ENCODE peak calls at places on chromosomes 6 and 20, in five cellular contexts. X, Y, N, D and V are unnamed samples.

GRCh38 chr6:36312854-36313627 is 23.6 kb downstream of the BNIP5 start:
- DNase-seq in N (no peak), X (no peak), D (no peak), Y (no peak), V (no peak)

GRCh38 chr20:39042279-39043150 is 80.4 kb downstream of the DHX35 start:
- DNase-seq in N (no peak), X (no peak), Y (no peak), D (no peak), V (peak; percentile 49)

GRCh38 chr6:150587637-150588036 is 12.0 kb upstream of the PLEKHG1 start:
- DNase-seq in X (no peak), N (no peak), D (no peak), Y (no peak), V (no peak)

GRCh38 chr6:111841822-111842221 is 31.4 kb downstream of the FYN start:
- DNase-seq in D (peak; percentile 49), Y (no peak), X (no peak), N (peak; percentile 31), V (no peak)

GRCh38 chr6:150998992-150999975 is 133.8 kb downstream of the MTHFD1L start:
- DNase-seq in D (no peak), X (no peak), Y (no peak), N (no peak), V (no peak)

GRCh38 chr6:30321692-30322388 is 4.9 kb upstream of the TRIM39 start:
- DNase-seq in Y (no peak), X (peak; percentile 17), D (peak; percentile 31), N (no peak), V (no peak)

GRCh38 chr6:136173519-136174507 is 76.3 kb downstream of the MTFR2 start:
- DNase-seq in D (no peak), X (no peak), Y (no peak), N (no peak), V (no peak)

GRCh38 chr6:168160506-168161370 is 81.7 kb upstream of the FRMD1 start:
- DNase-seq in N (no peak), D (no peak), Y (no peak), X (no peak), V (no peak)

GRCh38 chr6:89360415-89360999 is 8.0 kb upstream of the UBE2J1 start:
- DNase-seq in Y (no peak), D (no peak), N (no peak), X (no peak), V (no peak)

GRCh38 chr6:89356644-89357043 is 4.1 kb upstream of the UBE2J1 start:
- DNase-seq in X (no peak), N (no peak), D (no peak), Y (no peak), V (no peak)

GRCh38 chr6:89359561-89359960 is 7.0 kb upstream of the UBE2J1 start:
- DNase-seq in D (no peak), Y (no peak), N (no peak), X (peak; percentile 72), V (no peak)

GRCh38 chr6:89355511-89356185 is 3.1 kb upstream of the UBE2J1 start:
- DNase-seq in Y (no peak), N (no peak), D (no peak), X (no peak), V (no peak)

GRCh38 chr6:89357390-89357789 is 4.9 kb upstream of the UBE2J1 start:
- DNase-seq in N (no peak), Y (no peak), X (no peak), D (peak; percentile 30), V (no peak)
- H3K4me3 ChIP-seq in N (no peak overlapping the region), Y (no peak overlapping the region), X (no peak overlapping the region), D (no peak overlapping the region), V (no peak overlapping the region)

GRCh38 chr6:106973841-106974336 is 640 bp downstream of the CD24 start:
- DNase-seq in N (peak; percentile 36), X (peak; percentile 80), D (peak; percentile 47), Y (peak; percentile 63), V (peak; percentile 45)

GRCh38 chr6:106975699-106976032 is 1.1 kb upstream of the CD24 start:
- DNase-seq in D (peak; percentile 21), X (peak; percentile 53), Y (peak; percentile 31), N (no peak), V (no peak)

GRCh38 chr6:106974337-106974998 is at the start of gene CD24:
- DNase-seq in N (peak; percentile 86), D (peak; percentile 39), X (peak; percentile 89), Y (peak; percentile 70), V (peak; percentile 61)

GRCh38 chr6:106976270-106976669 is 1.7 kb upstream of the CD24 start:
- DNase-seq in X (no peak), N (no peak), D (peak; percentile 44), Y (no peak), V (peak; percentile 54)

DNA sequence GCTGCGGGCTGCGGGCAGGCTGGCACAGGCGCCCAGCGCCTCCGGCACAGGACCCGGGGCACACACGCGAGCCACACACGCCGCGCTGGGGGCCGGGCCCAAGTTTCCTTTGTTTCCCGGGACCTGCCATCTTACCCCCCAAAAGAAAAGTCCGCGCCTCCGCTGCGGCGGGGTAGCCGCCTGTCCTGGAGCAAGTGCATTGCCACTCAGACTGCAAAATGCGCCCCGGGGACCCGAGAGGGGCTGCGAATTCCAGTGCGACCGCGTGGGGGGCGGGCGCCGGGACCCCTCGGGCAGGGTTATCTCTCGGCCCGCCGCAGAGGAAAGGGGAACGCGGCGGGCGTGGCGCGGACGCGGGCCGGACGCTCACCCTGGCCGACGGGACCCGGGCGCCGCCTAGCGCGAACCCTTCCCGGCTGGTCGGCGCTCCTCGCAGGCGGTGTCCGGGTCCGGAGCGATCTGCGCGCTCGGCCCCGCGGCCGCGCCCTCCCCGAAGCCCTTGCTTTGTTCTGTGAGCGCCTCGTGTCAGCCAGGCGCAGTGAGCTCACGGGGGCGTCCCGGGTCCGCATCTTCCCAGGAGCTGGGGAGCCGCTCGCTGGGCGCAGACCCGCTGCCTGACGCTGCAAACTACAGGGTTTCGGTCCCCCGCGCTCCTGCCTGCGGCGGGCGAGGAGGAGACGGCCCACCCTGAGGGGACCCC is 620 bp upstream of the CD24 start:
- DNase-seq in Y (peak; percentile 71), D (peak; percentile 47), N (peak; percentile 75), X (peak; percentile 83), V (peak; percentile 54)
- H3K4me3 ChIP-seq in Y (peak overlapping the region; percentile 95), D (peak overlapping the region; percentile 80), N (peak overlapping the region; percentile 58), X (peak overlapping the region; percentile 96), V (peak overlapping the region; percentile 77)

DNA sequence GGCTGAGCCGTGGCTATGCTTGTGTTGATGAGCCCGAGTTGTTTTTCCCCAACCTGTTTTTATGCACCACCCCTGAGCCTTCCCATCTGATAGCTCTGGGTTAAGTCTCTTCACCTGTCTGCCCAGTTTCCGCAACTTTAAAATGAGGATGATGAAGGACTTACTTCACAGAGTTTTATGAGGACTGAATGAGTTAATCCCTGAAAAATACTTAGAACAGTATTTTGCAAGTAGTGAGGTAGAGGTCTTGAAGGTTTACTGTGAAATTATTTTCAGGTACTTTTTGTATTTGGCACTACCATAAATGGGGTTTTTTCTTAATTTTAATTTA is 3.2 kb downstream of the MTG2 start:
- DNase-seq in N (no peak), D (no peak), X (no peak), Y (no peak), V (no peak)
- H3K4me3 ChIP-seq in N (no peak overlapping the region), D (no peak overlapping the region), X (no peak overlapping the region), Y (no peak overlapping the region), V (no peak overlapping the region)

GRCh38 chr6:109480993-109481480 is 2.0 kb downstream of the ZBTB24 start:
- DNase-seq in N (no peak), X (no peak), Y (no peak), D (no peak), V (no peak)
- H3K4me3 ChIP-seq in N (no peak overlapping the region), X (peak overlapping the region; percentile 29), Y (no peak overlapping the region), D (no peak overlapping the region), V (no peak overlapping the region)

GRCh38 chr6:155958550-155958949 is 502.9 kb upstream of the NOX3 start:
- DNase-seq in N (peak; percentile 41), Y (no peak), X (no peak), D (peak; percentile 88), V (no peak)

GRCh38 chr6:155949256-155949655 is 493.6 kb upstream of the NOX3 start:
- DNase-seq in D (no peak), X (no peak), Y (no peak), N (no peak), V (no peak)

GRCh38 chr6:155954149-155954548 is 498.5 kb upstream of the NOX3 start:
- DNase-seq in X (no peak), N (no peak), Y (no peak), D (peak; percentile 38), V (no peak)

GRCh38 chr6:155959898-155960297 is 504.3 kb upstream of the NOX3 start:
- DNase-seq in N (no peak), Y (no peak), D (peak; percentile 77), X (no peak), V (peak; percentile 2)

GRCh38 chr6:155955038-155955437 is 499.4 kb upstream of the NOX3 start:
- DNase-seq in N (no peak), D (no peak), Y (no peak), X (no peak), V (no peak)
- H3K4me3 ChIP-seq in N (no peak overlapping the region), D (no peak overlapping the region), Y (no peak overlapping the region), X (no peak overlapping the region), V (no peak overlapping the region)

GRCh38 chr6:99519446-99519845 is 4.2 kb upstream of the USP45 start:
- DNase-seq in X (no peak), N (no peak), D (no peak), Y (no peak), V (no peak)

GRCh38 chr6:99512033-99512432 is 3.2 kb downstream of the USP45 start:
- DNase-seq in Y (no peak), N (no peak), D (no peak), X (no peak), V (no peak)

GRCh38 chr6:99514089-99514488 is 1.1 kb downstream of the USP45 start:
- DNase-seq in N (no peak), D (no peak), Y (no peak), X (peak; percentile 9), V (no peak)
- H3K4me3 ChIP-seq in N (no peak overlapping the region), D (peak overlapping the region; percentile 90), Y (peak overlapping the region; percentile 78), X (peak overlapping the region; percentile 89), V (peak overlapping the region; percentile 62)

GRCh38 chr6:157406666-157407065 is 25.7 kb downstream of the ZDHHC14 start:
- DNase-seq in X (peak; percentile 61), D (no peak), N (no peak), Y (peak; percentile 29), V (no peak)

GRCh38 chr6:157412780-157413179 is 31.8 kb downstream of the ZDHHC14 start:
- DNase-seq in X (no peak), Y (no peak), N (no peak), D (no peak), V (no peak)

GRCh38 chr6:157407637-157408036 is 26.6 kb downstream of the ZDHHC14 start:
- DNase-seq in D (no peak), N (no peak), Y (no peak), X (no peak), V (no peak)

GRCh38 chr6:157410088-157410487 is 29.1 kb downstream of the ZDHHC14 start:
- DNase-seq in N (no peak), X (no peak), D (no peak), Y (no peak), V (no peak)

DNA sequence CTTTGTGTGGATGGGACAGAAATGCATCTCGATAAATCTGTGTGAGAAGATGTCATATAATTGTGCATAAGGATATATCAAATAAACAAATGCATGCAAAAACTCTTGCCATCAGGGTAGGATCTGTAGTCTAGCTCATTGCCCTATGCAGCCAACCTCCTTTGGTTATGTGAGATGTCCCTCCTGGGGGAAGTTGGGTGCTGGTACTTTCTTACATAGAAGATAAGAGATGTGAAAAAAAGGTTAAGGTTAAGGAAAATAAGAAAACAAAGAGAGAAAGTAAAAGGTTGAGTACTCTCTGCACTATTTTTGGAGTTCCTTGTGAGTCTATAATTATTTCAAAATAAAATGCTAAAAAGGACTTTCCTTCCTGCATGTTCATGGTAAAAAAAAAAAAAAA is 30.4 kb downstream of the ZDHHC14 start:
- DNase-seq in Y (no peak), X (no peak), D (no peak), N (no peak), V (no peak)
- H3K4me3 ChIP-seq in Y (no peak overlapping the region), X (no peak overlapping the region), D (no peak overlapping the region), N (no peak overlapping the region), V (no peak overlapping the region)